ENCODE peak calls at places on chromosome 4, in six cellular contexts. I is ovary, X is heart left ventricle, Z is body of pancreas, H is stomach, T is esophagus squamous epithelium. S is an unnamed sample. For H3K9me3, the result is how much of the 10 kb centered on the place peaks cover.

GRCh38 chr4:177016541-177017141 is 223.9 kb upstream of the VEGFC start:
- DNase-seq in Z (no peak), I (no peak), T (no peak), H (no peak), X (no peak), S (no peak)

GRCh38 chr4:183441276-183441675 is 3.2 kb upstream of the CDKN2AIP start:
- DNase-seq in H (no peak), T (no peak), I (no peak), Z (no peak), X (no peak), S (no peak)

GRCh38 chr4:36414248-36414647 is 132.8 kb downstream of the DTHD1 start:
- DNase-seq in I (no peak), Z (no peak), H (no peak), T (no peak), X (no peak), S (no peak)

GRCh38 chr4:174650711-174651355 is 128.5 kb upstream of the HPGD start:
- DNase-seq in X (no peak), T (no peak), I (no peak), Z (no peak), H (no peak), S (no peak)

GRCh38 chr4:7167706-7168105 is 24.6 kb upstream of the SORCS2 start:
- DNase-seq in T (no peak), I (no peak), X (no peak), H (no peak), Z (peak), S (no peak)

GRCh38 chr4:4990329-4990728 is 28.9 kb downstream of the CYTL1 start:
- DNase-seq in X (no peak), Z (no peak), T (no peak), I (no peak), H (no peak), S (no peak)

GRCh38 chr4:37827030-37827705 is 682 bp downstream of the PGM2 start:
- DNase-seq in T (no peak), H (peak), X (peak), I (no peak), Z (no peak), S (peak)

GRCh38 chr4:166498541-166498940 is 625.5 kb downstream of the TLL1 start:
- DNase-seq in T (no peak), X (no peak), I (no peak), H (no peak), Z (no peak), S (no peak)

GRCh38 chr4:244471-244870 is 60.8 kb downstream of the ZNF732 start:
- DNase-seq in H (peak), Z (peak), T (no peak), I (no peak), X (peak), S (peak)
- H3K9me3 ChIP-seq in H (under half), Z (under half), T (under half), I (under half), X (under half), S (under half)

GRCh38 chr4:78939667-78940008 is 400 bp upstream of the PAQR3 start:
- DNase-seq in H (no peak), T (no peak), Z (no peak), I (no peak), X (no peak), S (peak)

GRCh38 chr4:78938474-78938867 is 767 bp downstream of the PAQR3 start:
- DNase-seq in I (no peak), H (no peak), T (no peak), X (no peak), Z (no peak), S (no peak)

GRCh38 chr4:78940752-78941151 is 1.5 kb upstream of the PAQR3 start:
- DNase-seq in I (no peak), X (no peak), T (no peak), Z (no peak), H (no peak), S (no peak)

GRCh38 chr4:78937837-78938236 is 1.4 kb downstream of the PAQR3 start:
- DNase-seq in H (no peak), Z (no peak), T (no peak), I (no peak), X (no peak), S (no peak)

GRCh38 chr4:78938868-78939666 is at the start of gene PAQR3:
- DNase-seq in T (peak), H (peak), I (peak), X (peak), Z (peak), S (peak)
- TF ChIP-seq POLR2A in T (peak), H (no peak), I (peak), X (peak), Z (peak), S (peak)

GRCh38 chr4:127849505-127850234 is 31.0 kb upstream of the PLK4 start:
- DNase-seq in H (no peak), Z (no peak), I (no peak), X (no peak), T (no peak), S (no peak)
- H3K9me3 ChIP-seq in H (under half), Z (under half), I (under half), X (half or more), T (under half), S (under half)

GRCh38 chr4:145179201-145179860 is 1.1 kb downstream of the OTUD4 start:
- DNase-seq in Z (peak), X (peak), T (peak), I (peak), H (peak), S (peak)
- TF ChIP-seq POLR2A in Z (peak), X (no peak), T (peak), I (no peak), H (no peak), S (peak)

S was measured in K562.